ENCODE peak calls at places on chromosome 7, in five cellular contexts. H, Z, J, I and P are unnamed samples.

GRCh38 chr7:87231243-87231642 is 11.7 kb upstream of the TMEM243 start:
- DNase-seq in H (no peak), Z (no peak), J (no peak), I (no peak), P (no peak)

GRCh38 chr7:120867932-120868331 is 10.0 kb upstream of the TSPAN12 start:
- DNase-seq in H (no peak), Z (no peak), J (no peak), I (no peak), P (no peak)

GRCh38 chr7:33921216-33921938 is 16.0 kb downstream of the BMPER start:
- DNase-seq in H (no peak), Z (no peak), J (no peak), I (peak), P (no peak)

GRCh38 chr7:72278550-72278949 is 133.6 kb downstream of the CALN1 start:
- DNase-seq in H (no peak), Z (no peak), J (no peak), I (no peak), P (no peak)

GRCh38 chr7:46028246-46028645 is 107.2 kb upstream of the IGFBP3 start:
- DNase-seq in H (no peak), Z (no peak), J (no peak), I (no peak), P (no peak)

GRCh38 chr7:17599733-17600685 is 301.6 kb downstream of the AHR start:
- DNase-seq in H (peak), Z (no peak), J (no peak), I (no peak), P (no peak)

GRCh38 chr7:36286241-36286640 is 103.4 kb upstream of the ANLN start:
- DNase-seq in H (no peak), Z (no peak), J (no peak), I (no peak), P (no peak)

GRCh38 chr7:106421181-106421762 is 136.5 kb upstream of the NAMPT start:
- DNase-seq in H (peak), Z (peak), J (no peak), I (peak), P (no peak)

GRCh38 chr7:134755422-134756022 is 23.9 kb upstream of the CALD1 start:
- DNase-seq in H (no peak), Z (no peak), J (peak), I (no peak), P (no peak)

GRCh38 chr7:2974093-2974819 is 69.4 kb downstream of the CARD11 start:
- DNase-seq in H (no peak), Z (no peak), J (no peak), I (no peak), P (no peak)

GRCh38 chr7:129531721-129532120 is 29.4 kb downstream of the SMKR1 start:
- DNase-seq in H (no peak), Z (no peak), J (no peak), I (no peak), P (no peak)

GRCh38 chr7:128550920-128551319 is 74.4 kb downstream of the METTL2B start:
- DNase-seq in H (no peak), Z (no peak), J (no peak), I (no peak), P (no peak)

GRCh38 chr7:135197906-135198655 is 13.2 kb downstream of the WDR91 start:
- DNase-seq in H (no peak), Z (no peak), J (no peak), I (no peak), P (no peak)

GRCh38 chr7:33807779-33808482 is 97.4 kb upstream of the BMPER start:
- DNase-seq in H (peak), Z (no peak), J (peak), I (no peak), P (no peak)

GRCh38 chr7:84058311-84059076 is 136.1 kb downstream of the SEMA3A start:
- DNase-seq in H (peak), Z (no peak), J (no peak), I (no peak), P (no peak)

GRCh38 chr7:26460326-26460725 is 168.7 kb downstream of the SNX10 start:
- DNase-seq in H (no peak), Z (no peak), J (no peak), I (no peak), P (no peak)

GRCh38 chr7:43511029-43511428 is 71.9 kb upstream of the STK17A start:
- DNase-seq in H (no peak), Z (no peak), J (no peak), I (no peak), P (no peak)
- TF ChIP-seq CTCF in H (peak), Z (no peak), J (no peak), I (no peak), P (peak)

GRCh38 chr7:40700653-40701475 is 566.1 kb downstream of the SUGCT start:
- DNase-seq in H (no peak), Z (no peak), J (no peak), I (no peak), P (no peak)

GRCh38 chr7:40706829-40707228 is 572.0 kb downstream of the SUGCT start:
- DNase-seq in H (no peak), Z (no peak), J (no peak), I (no peak), P (no peak)

GRCh38 chr7:40709077-40709964 is 574.5 kb downstream of the SUGCT start:
- DNase-seq in H (no peak), Z (no peak), J (no peak), I (no peak), P (no peak)

GRCh38 chr7:40701836-40702551 is 567.2 kb downstream of the SUGCT start:
- DNase-seq in H (no peak), Z (no peak), J (no peak), I (no peak), P (no peak)

GRCh38 chr7:40704172-40704571 is 569.4 kb downstream of the SUGCT start:
- DNase-seq in H (no peak), Z (no peak), J (no peak), I (no peak), P (no peak)
- TF ChIP-seq CTCF in H (no peak), Z (no peak), J (no peak), I (no peak), P (no peak)

GRCh38 chr7:4066206-4066605 is 615.9 kb upstream of the FOXK1 start:
- DNase-seq in H (no peak), Z (no peak), J (no peak), I (no peak), P (no peak)
- TF ChIP-seq CTCF in H (no peak), Z (no peak), J (no peak), I (no peak), P (no peak)

DNA sequence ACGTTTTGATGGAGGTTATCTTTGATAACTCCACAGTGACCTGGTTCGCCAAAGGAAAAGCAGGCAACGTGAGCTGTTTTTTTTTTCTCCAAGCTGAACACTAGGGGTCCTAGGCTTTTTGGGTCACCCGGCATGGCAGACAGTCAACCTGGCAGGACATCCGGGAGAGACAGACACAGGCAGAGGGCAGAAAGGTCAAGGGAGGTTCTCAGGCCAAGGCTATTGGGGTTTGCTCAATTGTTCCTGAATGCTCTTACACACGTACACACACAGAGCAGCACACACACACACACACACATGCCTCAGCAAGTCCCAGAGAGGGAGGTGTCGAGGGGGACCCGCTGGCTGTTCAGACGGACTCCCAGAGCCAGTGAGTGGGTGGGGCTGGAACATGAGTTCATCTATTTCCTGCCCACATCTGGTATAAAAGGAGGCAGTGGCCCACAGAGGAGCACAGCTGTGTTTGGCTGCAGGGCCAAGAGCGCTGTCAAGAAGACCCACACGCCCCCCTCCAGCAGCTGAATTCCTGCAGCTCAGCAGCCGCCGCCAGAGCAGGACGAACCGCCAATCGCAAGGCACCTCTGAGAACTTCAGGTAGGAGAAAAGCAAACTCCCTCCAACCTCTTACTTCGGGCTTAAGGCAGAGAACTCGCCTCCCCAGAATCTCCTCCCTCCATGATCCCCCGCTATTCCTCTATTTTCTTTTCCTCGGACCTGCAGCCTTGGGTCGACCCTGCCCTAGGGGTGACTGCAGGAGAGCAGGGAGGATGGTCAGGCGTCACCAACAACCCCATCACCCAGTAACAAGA is at the start of gene SERPINE1:
- DNase-seq in H (peak), Z (peak), J (peak), I (peak), P (no peak)
- TF ChIP-seq CTCF in H (no peak), Z (peak), J (peak), I (no peak), P (peak)

DNA sequence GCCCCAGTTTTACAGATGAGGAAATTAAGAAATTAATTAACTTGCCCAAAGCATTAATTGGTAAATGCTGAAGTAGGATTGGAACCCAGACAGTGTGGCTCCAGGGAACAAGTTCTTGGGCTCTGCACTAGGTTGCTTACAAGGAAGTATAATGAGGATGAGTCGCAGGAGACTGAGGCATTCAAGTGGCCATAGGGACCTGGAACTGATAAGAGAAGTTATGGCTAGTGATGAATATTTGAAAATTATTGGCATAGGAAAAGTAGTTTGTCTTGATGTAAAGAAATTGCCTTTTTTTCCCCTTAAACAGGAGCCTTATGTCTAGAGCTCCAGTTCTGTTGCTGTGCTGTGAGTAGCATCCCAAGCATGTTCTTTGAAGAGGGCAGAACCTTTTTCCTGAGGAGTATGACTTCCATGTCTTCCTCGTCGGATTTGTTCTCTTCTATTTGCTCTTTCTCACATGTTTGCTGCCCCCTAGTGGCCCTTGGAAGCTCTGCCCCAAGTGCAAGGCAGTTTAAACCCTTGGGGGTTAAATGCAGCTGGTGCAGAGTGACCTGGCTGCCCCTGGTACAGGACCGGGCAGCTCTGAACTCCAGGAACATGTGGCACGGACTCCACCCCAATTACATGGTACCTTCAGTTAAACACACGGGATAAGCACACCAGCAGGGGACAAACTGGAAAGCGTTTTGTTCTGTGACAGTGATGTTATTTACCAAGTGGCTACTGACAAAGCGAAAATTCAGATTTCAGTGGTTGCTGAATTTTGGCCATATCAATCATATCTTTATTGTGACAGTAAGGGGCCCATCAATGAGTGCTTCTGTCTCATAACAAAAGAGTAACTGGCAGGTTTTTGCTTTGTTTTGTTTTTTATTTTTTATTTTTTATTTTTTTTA is 148.8 kb downstream of the HECW1 start:
- DNase-seq in H (peak), Z (peak), J (peak), I (peak), P (peak)
- TF ChIP-seq CTCF in H (peak), Z (peak), J (peak), I (peak), P (peak)

GRCh38 chr7:88357295-88357694 is 50.6 kb upstream of the STEAP4 start:
- DNase-seq in H (no peak), Z (peak), J (no peak), I (no peak), P (no peak)
- TF ChIP-seq CTCF in H (no peak), Z (peak), J (no peak), I (no peak), P (no peak)

GRCh38 chr7:90455163-90456030 is 14.0 kb upstream of the PTTG1IP2 start:
- DNase-seq in H (no peak), Z (no peak), J (peak), I (no peak), P (no peak)
- TF ChIP-seq CTCF in H (peak), Z (peak), J (peak), I (peak), P (peak)

GRCh38 chr7:1557006-1557405 is 1.0 kb upstream of the TMEM184A start:
- DNase-seq in H (no peak), Z (no peak), J (no peak), I (no peak), P (no peak)

GRCh38 chr7:1557771-1558170 is 1.8 kb upstream of the TMEM184A start:
- DNase-seq in H (no peak), Z (peak), J (no peak), I (no peak), P (no peak)

GRCh38 chr7:1559626-1560590 is 3.9 kb upstream of the TMEM184A start:
- DNase-seq in H (no peak), Z (no peak), J (no peak), I (no peak), P (no peak)

GRCh38 chr7:1558841-1559625 is 3.0 kb upstream of the TMEM184A start:
- DNase-seq in H (no peak), Z (peak), J (no peak), I (no peak), P (no peak)

GRCh38 chr7:1558181-1558811 is 2.3 kb upstream of the TMEM184A start:
- DNase-seq in H (no peak), Z (peak), J (no peak), I (peak), P (no peak)
- TF ChIP-seq CTCF in H (peak), Z (peak), J (no peak), I (peak), P (peak)